ENCODE peak calls at places on chromosomes 11 and 22, in five cellular contexts. O, Q, Y, V and X are unnamed samples.

GRCh38 chr11:67490727-67491065 is 7.9 kb downstream of the AIP start:
- DNase-seq in Y (no peak), O (no peak), V (no peak), Q (no peak), X (no peak)

GRCh38 chr11:112297248-112297866 is 36.7 kb upstream of the PLET1 start:
- DNase-seq in V (no peak), Y (no peak), Q (no peak), O (no peak), X (no peak)

GRCh38 chr11:36672815-36673450 is 74.9 kb upstream of the RAG2 start:
- DNase-seq in O (no peak), Q (peak), V (no peak), Y (peak), X (no peak)

GRCh38 chr22:11598492-11599440 is 3929.2 kb upstream of the OR11H1 start:
- DNase-seq in Q (no peak), O (no peak), Y (no peak), V (no peak), X (no peak)

GRCh38 chr11:78838417-78838816 is 263.8 kb upstream of the NARS2 start:
- DNase-seq in O (no peak), V (no peak), Y (no peak), Q (peak), X (no peak)

GRCh38 chr11:19220903-19221682 is 19.3 kb upstream of the CSRP3 start:
- DNase-seq in O (no peak), Y (no peak), V (peak), Q (no peak), X (no peak)

GRCh38 chr11:1221848-1222311 is 986 bp upstream of the MUC5B start:
- DNase-seq in Q (no peak), O (no peak), V (peak), Y (no peak), X (peak)

GRCh38 chr11:70696076-70696475 is 297.7 kb downstream of the CTTN start:
- DNase-seq in V (no peak), O (no peak), Y (no peak), Q (no peak), X (peak)

GRCh38 chr22:46788426-46789168 is 26.1 kb downstream of the TBC1D22A start:
- DNase-seq in Y (no peak), O (no peak), V (no peak), Q (no peak), X (no peak)

GRCh38 chr22:47400701-47401591 is 638.5 kb downstream of the TBC1D22A start:
- DNase-seq in Q (peak), V (no peak), Y (no peak), O (no peak), X (no peak)

GRCh38 chr11:65204646-65205601 is 23.2 kb downstream of the CAPN1 start:
- DNase-seq in O (no peak), Q (no peak), V (no peak), Y (peak), X (no peak)

GRCh38 chr11:113401718-113402117 is 14.1 kb downstream of the ANKK1 start:
- DNase-seq in O (peak), V (peak), Y (no peak), Q (peak), X (peak)

GRCh38 chr22:30733081-30733680 is 38.5 kb downstream of the OSBP2 start:
- DNase-seq in O (no peak), Q (no peak), Y (no peak), V (no peak), X (no peak)

GRCh38 chr22:45802074-45802473 is 130.4 kb downstream of the ATXN10 start:
- DNase-seq in Y (no peak), Q (no peak), O (no peak), V (no peak), X (no peak)

GRCh38 chr11:85806016-85806415 is 4.9 kb downstream of the SYTL2 start:
- DNase-seq in Q (no peak), O (no peak), V (no peak), Y (no peak), X (no peak)

GRCh38 chr11:35953081-35953480 is 9.2 kb downstream of the LDLRAD3 start:
- DNase-seq in Y (no peak), O (no peak), Q (no peak), V (no peak), X (no peak)

GRCh38 chr11:12251651-12252560 is 125.5 kb upstream of the PARVA start:
- DNase-seq in Q (peak), O (no peak), Y (no peak), V (no peak), X (no peak)

GRCh38 chr11:1488575-1489180 is 2.1 kb upstream of the MOB2 start:
- DNase-seq in O (peak), Q (no peak), V (peak), Y (no peak), X (peak)

GRCh38 chr22:35570686-35571194 is 30.1 kb downstream of the RASD2 start:
- DNase-seq in O (no peak), Q (no peak), Y (no peak), V (peak), X (no peak)

GRCh38 chr11:86292912-86293606 is 9.0 kb upstream of the HIKESHI start:
- DNase-seq in O (no peak), Q (no peak), Y (no peak), V (no peak), X (no peak)

GRCh38 chr11:111194789-111195188 is 50.7 kb upstream of the POU2AF2 start:
- DNase-seq in O (no peak), Y (no peak), Q (no peak), V (no peak), X (no peak)

GRCh38 chr11:126853732-126854131 is 146.8 kb downstream of the KIRREL3 start:
- DNase-seq in V (no peak), Y (no peak), Q (no peak), O (no peak), X (no peak)

GRCh38 chr11:61760946-61761345 is 8.5 kb downstream of the MYRF start:
- DNase-seq in Y (no peak), O (no peak), V (no peak), Q (no peak), X (no peak)

GRCh38 chr11:96254087-96254486 is 88.9 kb downstream of the MAML2 start:
- DNase-seq in Q (no peak), V (peak), Y (no peak), O (no peak), X (no peak)

GRCh38 chr11:62553839-62554361 is 7.3 kb upstream of the AHNAK start:
- DNase-seq in O (no peak), Y (no peak), Q (no peak), V (no peak), X (no peak)

GRCh38 chr11:113043704-113044103 is 82.5 kb downstream of the NCAM1 start:
- DNase-seq in Y (no peak), O (no peak), Q (no peak), V (no peak), X (no peak)

GRCh38 chr11:118233377-118233776 is 8.6 kb upstream of the JAML start:
- DNase-seq in Y (no peak), O (no peak), Q (no peak), V (no peak), X (no peak)

GRCh38 chr11:93906486-93906885 is 56.1 kb upstream of the VSTM5 start:
- DNase-seq in Q (no peak), Y (no peak), O (no peak), V (no peak), X (no peak)